ENCODE peak calls at places on chromosomes 6 and 20, in eight cellular contexts. R is activated CD8-positive, alpha-beta memory T cell treated with anti-CD3 and anti-CD28 coated beads for 4 hours; W is HT1080; J is A549; Q is glutamatergic neuron; T is NCI-H1105; H is GM13977; Z is upper lobe of right lung. A is an unnamed sample.

GRCh38 chr20:40775747-40776146 is 86.7 kb upstream of the MAFB start:
- DNase-seq in R (no peak), W (no peak), J (no peak), Q (no peak), T (no peak), H (no peak), Z (no peak), A (no peak)

GRCh38 chr20:40844285-40844684 is 155.2 kb upstream of the MAFB start:
- DNase-seq in R (no peak), W (no peak), J (no peak), Q (no peak), T (no peak), H (no peak), Z (no peak), A (no peak)

GRCh38 chr20:41395669-41396664 is 29.3 kb upstream of the EMILIN3 start:
- DNase-seq in R (no peak), W (peak; percentile 34), J (no peak), Q (peak; percentile 37), T (peak; percentile 26), H (no peak), Z (no peak), A (no peak)

GRCh38 chr6:35343092-35343834 is 905 bp downstream of the PPARD start:
- DNase-seq in R (no peak), W (no peak), J (no peak), Q (no peak), T (no peak), H (peak; percentile 35), Z (peak; percentile 79), A (peak; percentile 10)

GRCh38 chr20:51399138-51399890 is 143.2 kb downstream of the NFATC2 start:
- DNase-seq in R (no peak), W (no peak), J (no peak), Q (no peak), T (no peak), H (no peak), Z (no peak), A (no peak)

GRCh38 chr20:4326194-4327065 is 311.1 kb upstream of the RNF24 start:
- DNase-seq in R (no peak), W (peak; percentile 17), J (no peak), Q (no peak), T (no peak), H (no peak), Z (no peak), A (peak; percentile 14)

GRCh38 chr6:134757911-134758361 is 192.0 kb downstream of the ALDH8A1 start:
- DNase-seq in R (no peak), W (peak; percentile 39), J (no peak), Q (no peak), T (no peak), H (no peak), Z (no peak), A (peak; percentile 60)

GRCh38 chr6:44843734-44844133 is 456.2 kb downstream of the CDC5L start:
- DNase-seq in R (no peak), W (no peak), J (no peak), Q (no peak), T (no peak), H (no peak), Z (no peak), A (no peak)

GRCh38 chr6:70337379-70338073 is 34.6 kb upstream of the COL9A1 start:
- DNase-seq in R (no peak), W (no peak), J (no peak), Q (no peak), T (no peak), H (no peak), Z (no peak), A (no peak)

GRCh38 chr6:100573169-100573568 is 108.4 kb upstream of the SIM1 start:
- DNase-seq in R (no peak), W (peak; percentile 38), J (peak; percentile 4), Q (no peak), T (no peak), H (no peak), Z (no peak), A (peak; percentile 37)

GRCh38 chr20:44039147-44039546 is 124.5 kb downstream of the TOX2 start:
- DNase-seq in R (no peak), W (no peak), J (no peak), Q (peak; percentile 79), T (no peak), H (no peak), Z (no peak), A (no peak)

GRCh38 chr6:138493413-138493812 is 5.9 kb downstream of the NHSL1 start:
- DNase-seq in R (no peak), W (no peak), J (no peak), Q (no peak), T (peak; percentile 6), H (no peak), Z (no peak), A (peak; percentile 39)

GRCh38 chr6:140064371-140064770 is 689.9 kb upstream of the CITED2 start:
- DNase-seq in R (no peak), W (no peak), J (no peak), Q (no peak), T (no peak), H (no peak), Z (no peak), A (no peak)

GRCh38 chr6:137271245-137272183 is 52.3 kb upstream of the IFNGR1 start:
- DNase-seq in R (no peak), W (peak; percentile 18), J (peak; percentile 13), Q (no peak), T (peak; percentile 29), H (peak; percentile 24), Z (no peak), A (no peak)

GRCh38 chr20:6579824-6580223 is 187.7 kb upstream of the BMP2 start:
- DNase-seq in R (no peak), W (no peak), J (no peak), Q (no peak), T (no peak), H (no peak), Z (no peak), A (no peak)

GRCh38 chr6:43627008-43627825 is 1.8 kb downstream of the GTPBP2 start:
- DNase-seq in R (no peak), W (peak; percentile 90), J (peak; percentile 30), Q (no peak), T (no peak), H (peak; percentile 44), Z (peak; percentile 72), A (peak; percentile 90)

GRCh38 chr6:139939189-139939979 is 564.9 kb upstream of the CITED2 start:
- DNase-seq in R (no peak), W (no peak), J (no peak), Q (no peak), T (peak; percentile 10), H (no peak), Z (no peak), A (no peak)

GRCh38 chr20:51860015-51860882 is 57.9 kb upstream of the SALL4 start:
- DNase-seq in R (no peak), W (no peak), J (no peak), Q (no peak), T (no peak), H (no peak), Z (no peak), A (no peak)

GRCh38 chr6:34059136-34059731 is 86.7 kb downstream of the GRM4 start:
- DNase-seq in R (no peak), W (no peak), J (no peak), Q (no peak), T (no peak), H (no peak), Z (no peak), A (no peak)

GRCh38 chr20:58446264-58446937 is 57.4 kb downstream of the VAPB start:
- DNase-seq in R (no peak), W (no peak), J (no peak), Q (no peak), T (no peak), H (no peak), Z (no peak), A (no peak)

GRCh38 chr6:139881728-139882211 is 507.3 kb upstream of the CITED2 start:
- DNase-seq in R (no peak), W (peak; percentile 44), J (peak; percentile 13), Q (peak; percentile 23), T (peak; percentile 12), H (peak; percentile 37), Z (no peak), A (peak; percentile 45)

GRCh38 chr20:33840759-33841438 is 29.8 kb downstream of the CHMP4B start:
- DNase-seq in R (no peak), W (no peak), J (no peak), Q (no peak), T (no peak), H (no peak), Z (no peak), A (no peak)

GRCh38 chr6:148358196-148358785 is 15.7 kb downstream of the SASH1 start:
- DNase-seq in R (no peak), W (no peak), J (no peak), Q (no peak), T (no peak), H (no peak), Z (no peak), A (no peak)

GRCh38 chr20:8473459-8473858 is 341.4 kb downstream of the PLCB1 start:
- DNase-seq in R (no peak), W (no peak), J (no peak), Q (no peak), T (no peak), H (no peak), Z (no peak), A (no peak)

GRCh38 chr20:56342783-56343182 is 16.0 kb upstream of the FAM210B start:
- DNase-seq in R (no peak), W (no peak), J (no peak), Q (no peak), T (no peak), H (no peak), Z (no peak), A (no peak)

GRCh38 chr6:33975631-33976424 is 170.1 kb downstream of the GRM4 start:
- DNase-seq in R (no peak), W (no peak), J (no peak), Q (no peak), T (no peak), H (no peak), Z (peak; percentile 52), A (no peak)

GRCh38 chr20:62156592-62157386 is 13.2 kb downstream of the SS18L1 start:
- DNase-seq in R (peak; percentile 30), W (no peak), J (peak; percentile 78), Q (peak; percentile 90), T (no peak), H (peak; percentile 89), Z (peak; percentile 80), A (peak; percentile 61)

GRCh38 chr20:50957276-50957675 is 1.1 kb downstream of the DPM1 start:
- DNase-seq in R (no peak), W (no peak), J (peak; percentile 12), Q (no peak), T (no peak), H (no peak), Z (no peak), A (no peak)

GRCh38 chr6:16568128-16568527 is 193.1 kb downstream of the ATXN1 start:
- DNase-seq in R (no peak), W (no peak), J (no peak), Q (no peak), T (no peak), H (no peak), Z (no peak), A (no peak)

GRCh38 chr20:62830251-62830650 is 13.4 kb downstream of the COL9A3 start:
- DNase-seq in R (no peak), W (no peak), J (no peak), Q (no peak), T (no peak), H (no peak), Z (no peak), A (no peak)

A was measured in Calu3.